ENCODE peak calls at places on chromosomes 1 and 21, in nine cellular contexts. P, F, N, E, W, O, H, L and D are unnamed samples. For H3K4me1, the result is how much of the 10 kb centered on the place peaks cover.

GRCh38 chr21:44618504-44618903 is 6.6 kb downstream of the KRTAP10-8 start:
- DNase-seq in N (no peak), W (no peak), H (no peak), P (peak), F (no peak), O (peak), E (no peak), L (peak), D (no peak)

GRCh38 chr1:209549384-209550001 is 34.0 kb upstream of the CAMK1G start:
- DNase-seq in E (no peak), H (peak), P (no peak), L (no peak), F (no peak), W (no peak), N (no peak), O (no peak), D (no peak)

GRCh38 chr21:39518055-39518844 is 66.5 kb downstream of the SH3BGR start:
- DNase-seq in E (no peak), H (peak), L (peak), O (no peak), N (peak), W (peak), P (no peak), F (peak), D (peak)

GRCh38 chr1:116119876-116120275 is 8.7 kb downstream of the MAB21L3 start:
- DNase-seq in F (no peak), N (no peak), W (no peak), H (no peak), P (no peak), O (no peak), E (no peak), L (no peak), D (no peak)

GRCh38 chr1:2907051-2907450 is 105.6 kb upstream of the TTC34 start:
- DNase-seq in W (no peak), E (no peak), N (no peak), H (no peak), F (no peak), L (no peak), O (no peak), P (no peak), D (no peak)

GRCh38 chr1:91651243-91651642 is 150.6 kb downstream of the CDC7 start:
- DNase-seq in P (no peak), L (no peak), F (no peak), N (no peak), E (no peak), H (no peak), W (no peak), O (no peak), D (no peak)

GRCh38 chr1:113488576-113489177 is 98.4 kb downstream of the MAGI3 start:
- DNase-seq in L (no peak), E (no peak), W (no peak), O (no peak), H (peak), F (no peak), P (no peak), N (no peak), D (no peak)

GRCh38 chr1:206685256-206685748 is 597 bp downstream of the MAPKAPK2 start:
- DNase-seq in E (no peak), H (peak), P (peak), L (peak), N (peak), O (peak), W (peak), F (peak), D (peak)

GRCh38 chr21:43270800-43271261 is 102.0 kb downstream of the CRYAA start:
- DNase-seq in O (no peak), N (no peak), H (no peak), P (peak), L (no peak), W (peak), F (no peak), E (no peak), D (no peak)

GRCh38 chr1:3817138-3817740 is 20.9 kb upstream of the LRRC47 start:
- DNase-seq in W (no peak), O (no peak), L (no peak), N (no peak), H (no peak), F (no peak), E (no peak), P (peak), D (no peak)

GRCh38 chr1:161390559-161390858 is 22.8 kb upstream of the CFAP126 start:
- DNase-seq in E (no peak), P (no peak), H (no peak), O (no peak), F (no peak), N (peak), W (no peak), L (no peak), D (no peak)

GRCh38 chr1:205526431-205526830 is 22.0 kb downstream of the CDK18 start:
- DNase-seq in P (no peak), W (no peak), N (no peak), L (no peak), F (no peak), E (no peak), O (peak), H (no peak), D (no peak)

GRCh38 chr1:20282544-20282943 is 8.1 kb upstream of the VWA5B1 start:
- DNase-seq in E (no peak), F (no peak), O (no peak), P (no peak), H (no peak), W (no peak), N (no peak), L (no peak), D (no peak)

GRCh38 chr1:29157269-29157601 is 24.5 kb downstream of the SRSF4 start:
- DNase-seq in O (no peak), N (no peak), P (no peak), L (no peak), E (no peak), H (no peak), W (no peak), F (no peak), D (no peak)

GRCh38 chr21:40140675-40141074 is 273.4 kb downstream of the PCP4 start:
- DNase-seq in W (no peak), O (no peak), H (no peak), L (no peak), F (no peak), P (no peak), E (no peak), N (no peak), D (peak)

GRCh38 chr1:206461602-206462455 is 8.4 kb upstream of the IKBKE start:
- DNase-seq in H (peak), P (no peak), W (peak), N (peak), L (peak), F (peak), O (no peak), E (no peak), D (peak)

GRCh38 chr1:212610575-212610967 is 2.0 kb downstream of the ATF3 start:
- DNase-seq in O (no peak), W (no peak), P (no peak), E (no peak), F (no peak), L (no peak), N (no peak), H (no peak), D (no peak)

GRCh38 chr1:212608209-212608955 is at the start of gene ATF3:
- DNase-seq in L (peak), E (peak), P (peak), N (peak), W (peak), H (peak), O (peak), F (peak), D (peak)

GRCh38 chr1:212608956-212609700 is 567 bp downstream of the ATF3 start:
- DNase-seq in E (peak), H (peak), W (peak), O (peak), L (peak), P (peak), F (peak), N (peak), D (peak)

GRCh38 chr1:212611000-212611636 is 2.6 kb downstream of the ATF3 start:
- DNase-seq in E (no peak), W (no peak), O (no peak), P (no peak), N (no peak), H (no peak), L (no peak), F (no peak), D (no peak)

DNA sequence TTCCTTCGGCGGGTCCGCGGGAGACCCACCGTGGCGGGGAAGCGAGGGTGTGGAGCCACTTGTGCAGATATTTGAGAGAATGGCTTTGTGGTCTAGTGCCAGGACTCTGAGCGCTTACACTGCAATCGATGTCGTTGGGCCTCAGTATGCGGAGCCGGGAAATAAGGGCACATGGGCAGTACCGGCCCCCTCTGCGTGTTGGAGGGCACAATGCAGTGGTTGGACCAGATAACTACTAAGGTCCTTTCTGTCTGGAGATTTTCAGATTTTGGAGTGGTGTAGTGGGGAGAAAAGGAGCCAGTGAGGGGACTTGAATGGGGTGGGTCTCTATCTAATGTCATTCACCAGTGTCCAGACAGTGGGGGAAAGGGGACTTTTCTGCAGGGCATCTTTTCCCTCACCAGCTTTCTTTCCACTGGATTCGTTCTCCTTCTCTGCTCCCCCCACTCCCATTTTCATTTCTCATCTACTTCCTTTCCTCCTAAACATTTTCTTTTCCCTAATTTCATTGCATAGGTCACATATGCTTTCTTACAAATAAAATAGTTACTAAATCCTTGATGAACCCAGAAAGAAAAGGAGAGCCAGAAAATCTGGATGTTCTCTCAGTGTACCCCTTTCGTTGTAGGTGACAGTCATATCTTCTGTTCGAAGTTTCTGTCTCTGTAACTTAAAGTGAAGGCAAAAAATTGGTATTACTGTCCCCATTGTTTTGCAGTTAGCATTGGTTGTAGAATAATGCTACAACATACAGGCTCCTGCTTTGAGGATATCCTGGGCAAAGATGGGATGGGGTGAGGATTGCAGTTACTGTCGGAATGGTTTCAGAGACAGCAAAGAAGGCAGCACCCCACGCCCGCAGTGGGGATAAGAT is 1.4 kb downstream of the ATF3 start:
- DNase-seq in L (peak), P (no peak), E (no peak), W (no peak), H (no peak), N (no peak), O (no peak), F (no peak), D (no peak)
- H3K4me1 ChIP-seq in L (under half), P (under half), E (under half), W (under half), H (under half), N (under half), O (under half), F (under half), D (under half)

GRCh38 chr1:33397994-33398393 is 32.9 kb downstream of the PHC2 start:
- DNase-seq in W (no peak), F (no peak), L (no peak), N (no peak), H (no peak), O (no peak), E (no peak), P (no peak), D (no peak)

GRCh38 chr1:33397125-33397506 is 33.8 kb downstream of the PHC2 start:
- DNase-seq in O (no peak), L (no peak), N (no peak), H (no peak), F (no peak), P (no peak), E (peak), W (no peak), D (peak)

GRCh38 chr1:33399375-33399774 is 31.5 kb downstream of the PHC2 start:
- DNase-seq in H (no peak), P (no peak), L (no peak), N (no peak), W (no peak), E (no peak), F (no peak), O (no peak), D (no peak)

GRCh38 chr1:33402234-33402633 is 28.7 kb downstream of the PHC2 start:
- DNase-seq in O (no peak), N (no peak), H (no peak), L (no peak), E (no peak), W (no peak), P (no peak), F (no peak), D (no peak)

GRCh38 chr1:33400153-33400552 is 30.7 kb downstream of the PHC2 start:
- DNase-seq in L (no peak), W (no peak), N (no peak), P (no peak), H (no peak), E (no peak), F (no peak), O (no peak), D (no peak)
- H3K4me1 ChIP-seq in L (under half), W (under half), N (under half), P (under half), H (under half), E (under half), F (under half), O (under half), D (under half)

GRCh38 chr21:38327984-38328383 is 71.2 kb downstream of the KCNJ15 start:
- DNase-seq in P (no peak), E (no peak), O (no peak), W (no peak), H (no peak), L (no peak), F (no peak), N (no peak), D (no peak)
- H3K4me1 ChIP-seq in P (under half), E (under half), O (under half), W (under half), H (under half), L (under half), F (under half), N (under half), D (under half)

GRCh38 chr1:117608758-117609157 is 2.9 kb downstream of the TENT5C start:
- DNase-seq in P (no peak), O (no peak), F (no peak), E (no peak), N (no peak), W (no peak), L (no peak), H (no peak), D (no peak)
- H3K4me1 ChIP-seq in P (under half), O (under half), F (half or more), E (under half), N (half or more), W (under half), L (under half), H (under half), D (under half)

DNA sequence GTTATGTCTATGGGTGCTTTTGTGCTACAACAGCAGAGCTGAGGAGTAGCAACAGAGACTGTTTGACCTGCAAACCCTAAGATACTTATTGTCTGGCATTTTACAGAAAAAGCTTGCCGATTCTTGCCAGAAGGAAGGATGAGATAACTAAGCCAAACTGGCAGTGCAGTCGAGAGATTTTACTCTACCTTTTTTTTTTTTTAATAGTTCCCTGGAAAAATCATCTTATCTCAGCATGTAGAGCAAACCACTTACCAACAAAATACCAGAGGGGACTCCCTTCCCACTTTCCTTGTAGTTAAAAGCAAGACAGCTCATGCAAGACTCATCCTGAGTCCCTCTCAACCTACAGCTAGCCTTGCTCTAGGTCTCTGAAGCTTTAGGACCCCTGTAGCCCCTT is 132.9 kb downstream of the SYT2 start:
- DNase-seq in E (no peak), L (no peak), O (no peak), W (no peak), N (no peak), F (no peak), H (no peak), P (no peak), D (no peak)
- H3K4me1 ChIP-seq in E (under half), L (under half), O (under half), W (under half), N (under half), F (under half), H (under half), P (under half), D (under half)

GRCh38 chr1:218676991-218677390 is 331.9 kb downstream of the TGFB2 start:
- DNase-seq in L (no peak), H (peak), W (no peak), O (no peak), E (no peak), F (no peak), N (no peak), P (no peak), D (no peak)
- H3K4me1 ChIP-seq in L (under half), H (under half), W (under half), O (under half), E (under half), F (under half), N (under half), P (under half), D (under half)

GRCh38 chr1:111242805-111243523 is 15.5 kb downstream of the CHI3L2 start:
- DNase-seq in N (no peak), L (no peak), O (no peak), H (no peak), F (no peak), W (no peak), P (no peak), E (no peak), D (no peak)
- H3K4me1 ChIP-seq in N (under half), L (under half), O (under half), H (under half), F (under half), W (under half), P (under half), E (under half), D (under half)

GRCh38 chr1:159012495-159012894 is 2.8 kb downstream of the IFI16 start:
- DNase-seq in L (peak), F (peak), N (peak), H (peak), W (no peak), O (no peak), P (no peak), E (peak), D (no peak)
- H3K4me1 ChIP-seq in L (half or more), F (half or more), N (half or more), H (under half), W (under half), O (under half), P (under half), E (under half), D (under half)

DNA sequence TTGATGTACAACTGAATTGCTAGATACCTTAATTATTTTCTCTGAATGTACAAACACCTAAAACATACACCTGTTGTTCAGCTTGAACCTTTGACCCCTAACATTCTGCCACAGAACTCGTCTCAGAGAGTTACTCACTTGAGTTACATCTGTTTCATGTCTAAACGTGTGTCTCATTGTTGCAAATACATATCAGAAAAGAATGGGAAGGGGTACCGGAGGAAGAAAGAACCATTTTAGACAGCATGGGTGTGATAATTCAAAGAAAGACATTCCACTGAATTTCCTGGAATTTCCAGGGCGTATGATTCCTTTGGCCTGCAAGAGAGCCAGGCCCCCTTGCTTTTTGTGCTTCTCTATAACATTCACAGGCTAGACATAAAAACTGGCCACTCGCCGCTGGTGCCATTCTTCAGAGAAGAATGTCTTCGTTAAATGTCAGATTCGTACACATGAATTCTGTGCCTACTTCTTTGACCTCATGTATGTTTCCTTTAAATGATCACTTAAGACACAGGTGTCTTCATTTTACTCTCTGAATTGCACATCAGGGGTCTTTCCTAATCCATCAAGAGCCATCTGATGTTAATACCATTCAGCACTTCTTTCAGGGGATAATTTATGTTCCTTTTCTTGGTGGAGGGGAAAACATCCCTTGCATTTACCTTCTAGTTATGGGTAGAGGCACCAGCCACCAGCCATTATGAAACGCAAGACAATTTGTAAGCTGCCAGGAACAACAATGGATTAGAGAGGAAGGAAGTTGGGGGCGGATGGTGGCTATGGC is 12.7 kb downstream of the ATF3 start:
- DNase-seq in O (no peak), P (no peak), F (no peak), H (peak), W (no peak), L (no peak), N (no peak), E (no peak), D (no peak)
- H3K4me1 ChIP-seq in O (under half), P (under half), F (under half), H (under half), W (under half), L (under half), N (under half), E (under half), D (under half)